ENCODE peak calls at places on chromosomes 3 and 15, in five cellular contexts. T is SK-N-SH; M is coronary artery; X is breast epithelium; D is CD8-positive, alpha-beta T cell. F is an unnamed sample.

GRCh38 chr3:46862689-46863020 is 589 bp downstream of the MYL3 start:
- DNase-seq in M (no peak), T (no peak), D (no peak), X (no peak), F (peak; percentile 22)

GRCh38 chr3:157819415-157819814 is 286.8 kb downstream of the SHOX2 start:
- DNase-seq in M (no peak), T (no peak), X (no peak), D (no peak), F (no peak)

GRCh38 chr15:94929282-94929681 is 697.9 kb downstream of the MCTP2 start:
- DNase-seq in X (no peak), T (no peak), M (no peak), D (no peak), F (no peak)

GRCh38 chr3:151770941-151771340 is 37.2 kb downstream of the AADACL2 start:
- DNase-seq in M (no peak), X (no peak), T (no peak), D (no peak), F (no peak)

GRCh38 chr3:37768107-37768809 is 93.4 kb upstream of the CTDSPL start:
- DNase-seq in T (no peak), X (no peak), M (no peak), D (no peak), F (no peak)

GRCh38 chr15:77527164-77527778 is 105.4 kb downstream of the LINGO1 start:
- DNase-seq in X (no peak), D (no peak), M (no peak), T (peak; percentile 55), F (peak; percentile 76)

GRCh38 chr3:72100626-72101187 is 315.8 kb upstream of the PROK2 start:
- DNase-seq in X (no peak), M (peak; percentile 93), T (peak; percentile 87), D (peak; percentile 75), F (no peak)

GRCh38 chr3:65761431-65761830 is 277.3 kb downstream of the MAGI1 start:
- DNase-seq in M (no peak), T (no peak), X (no peak), D (no peak), F (no peak)

GRCh38 chr3:68878322-68878721 is 54.0 kb downstream of the TAFA4 start:
- DNase-seq in T (peak; percentile 5), M (no peak), D (no peak), X (no peak), F (no peak)

GRCh38 chr15:100042558-100042957 is 299.2 kb downstream of the ADAMTS17 start:
- DNase-seq in T (no peak), D (no peak), M (no peak), X (no peak), F (no peak)

GRCh38 chr3:140863481-140864084 is 78.1 kb upstream of the SLC25A36 start:
- DNase-seq in T (peak; percentile 45), D (no peak), X (no peak), M (no peak), F (no peak)

GRCh38 chr3:27467545-27467944 is 16.6 kb downstream of the SLC4A7 start:
- DNase-seq in D (no peak), X (no peak), M (no peak), T (peak; percentile 39), F (no peak)

GRCh38 chr3:88149146-88149515 is 628 bp upstream of the C3orf38 start:
- DNase-seq in X (no peak), D (no peak), T (peak; percentile 47), M (no peak), F (peak; percentile 38)

GRCh38 chr15:63891079-63891762 is 57.5 kb upstream of the HERC1 start:
- DNase-seq in X (peak; percentile 76), D (peak; percentile 83), T (peak; percentile 80), M (no peak), F (no peak)

GRCh38 chr15:90201150-90201943 is at the start of gene SEMA4B:
- DNase-seq in T (peak; percentile 95), D (peak; percentile 86), M (no peak), X (no peak), F (peak; percentile 76)

GRCh38 chr3:138898301-138898700 is 48.6 kb downstream of the FOXL2 start:
- DNase-seq in T (no peak), X (no peak), D (no peak), M (no peak), F (no peak)

GRCh38 chr3:194632211-194632982 is 822 bp downstream of the TMEM44 start:
- DNase-seq in M (peak; percentile 52), D (no peak), T (no peak), X (no peak), F (no peak)

GRCh38 chr3:148101061-148101460 is 596.6 kb upstream of the AGTR1 start:
- DNase-seq in D (no peak), T (peak; percentile 6), X (no peak), M (no peak), F (no peak)

GRCh38 chr3:149332781-149333517 is 487 bp downstream of the TM4SF18 start:
- DNase-seq in D (no peak), M (no peak), X (no peak), T (no peak), F (no peak)

GRCh38 chr15:70741107-70741511 is 22.2 kb downstream of the UACA start:
- DNase-seq in T (no peak), X (no peak), D (no peak), M (peak; percentile 82), F (no peak)

GRCh38 chr3:46496745-46497555 is 826 bp upstream of the RTP3 start:
- DNase-seq in T (no peak), D (peak; percentile 71), M (no peak), X (no peak), F (no peak)

GRCh38 chr15:33215941-33216872 is 21.7 kb upstream of the FMN1 start:
- DNase-seq in M (no peak), D (no peak), X (no peak), T (no peak), F (no peak)

GRCh38 chr15:51131596-51132290 is 37.0 kb upstream of the TNFAIP8L3 start:
- DNase-seq in D (no peak), T (no peak), X (no peak), M (no peak), F (no peak)
- H3K4me3 ChIP-seq in D (no peak overlapping the region), T (no peak overlapping the region), X (no peak overlapping the region), M (no peak overlapping the region), F (no peak overlapping the region)

GRCh38 chr15:98964461-98965454 is 42.8 kb downstream of the PGPEP1L start:
- DNase-seq in T (no peak), X (no peak), M (no peak), D (no peak), F (no peak)
- H3K4me3 ChIP-seq in T (no peak overlapping the region), X (no peak overlapping the region), M (no peak overlapping the region), D (no peak overlapping the region), F (no peak overlapping the region)

GRCh38 chr15:31330111-31330785 is 3.6 kb downstream of the KLF13 start:
- DNase-seq in D (no peak), X (no peak), T (no peak), M (no peak), F (no peak)
- H3K4me3 ChIP-seq in D (peak overlapping the region; percentile 77), X (peak overlapping the region; percentile 85), T (no peak overlapping the region), M (peak overlapping the region; percentile 92), F (no peak overlapping the region)

GRCh38 chr3:4251412-4251811 is 51.8 kb upstream of the SETMAR start:
- DNase-seq in T (no peak), X (no peak), M (no peak), D (no peak), F (no peak)
- H3K4me3 ChIP-seq in T (no peak overlapping the region), X (no peak overlapping the region), M (no peak overlapping the region), D (no peak overlapping the region), F (no peak overlapping the region)

F was measured in RWPE2.